ENCODE peak calls at places on chromosomes 3 and 15, in six cellular contexts. I is LoVo; G is OCI-LY7; L is CD8-positive, alpha-beta memory T cell; Y is AG20443; D is activated T-cell treated with anti-CD3 and anti-CD28 coated beads, Interleukin-2, amount 50 U/mL, for 1 hour. U is an unnamed sample.

GRCh38 chr3:58474967-58475578 is 16.8 kb upstream of the KCTD6 start:
- DNase-seq in D (no peak), I (no peak), L (no peak), Y (no peak), G (peak; percentile 65), U (no peak)

GRCh38 chr3:191237045-191237882 is 38.2 kb downstream of the OSTN start:
- DNase-seq in Y (no peak), I (no peak), D (no peak), L (no peak), G (no peak), U (no peak)

GRCh38 chr3:15331606-15332404 is 581 bp downstream of the SH3BP5 start:
- DNase-seq in L (peak; percentile 26), Y (peak; percentile 36), I (peak; percentile 20), D (peak; percentile 59), G (peak; percentile 52), U (no peak)

GRCh38 chr15:83516935-83517334 is 69.8 kb downstream of the SH3GL3 start:
- DNase-seq in L (no peak), D (no peak), Y (peak; percentile 27), G (no peak), I (no peak), U (peak; percentile 14)

GRCh38 chr3:173584093-173584833 is 186.7 kb downstream of the NLGN1 start:
- DNase-seq in Y (peak; percentile 46), I (no peak), D (no peak), L (no peak), G (peak; percentile 6), U (peak; percentile 35)

GRCh38 chr15:72554471-72555425 is 80.6 kb downstream of the ARIH1 start:
- DNase-seq in G (no peak), Y (no peak), D (no peak), I (no peak), L (no peak), U (peak; percentile 91)

GRCh38 chr3:16667633-16668032 is 62.4 kb upstream of the DAZL start:
- DNase-seq in I (no peak), L (no peak), D (no peak), Y (no peak), G (no peak), U (no peak)

GRCh38 chr3:9340450-9341009 is 22.3 kb upstream of the THUMPD3 start:
- DNase-seq in I (peak; percentile 28), Y (peak; percentile 44), G (no peak), L (no peak), D (no peak), U (peak; percentile 82)

GRCh38 chr15:56960116-56960515 is 41.7 kb downstream of the TCF12 start:
- DNase-seq in I (no peak), D (no peak), G (no peak), L (no peak), Y (no peak), U (no peak)

GRCh38 chr3:169998668-169999131 is 32.1 kb downstream of the SEC62 start:
- DNase-seq in L (no peak), G (peak; percentile 25), Y (peak; percentile 63), D (no peak), I (no peak), U (no peak)

GRCh38 chr3:63351159-63352007 is 73.3 kb downstream of the SYNPR start:
- DNase-seq in G (peak; percentile 56), Y (peak; percentile 57), D (no peak), I (peak; percentile 62), L (no peak), U (peak; percentile 23)

GRCh38 chr3:71681224-71681668 is 44.0 kb downstream of the EIF4E3 start:
- DNase-seq in G (no peak), D (peak; percentile 41), I (no peak), Y (peak; percentile 81), L (no peak), U (peak; percentile 25)

GRCh38 chr3:20747736-20748135 is 561.7 kb upstream of the SGO1 start:
- DNase-seq in D (no peak), G (no peak), I (no peak), L (no peak), Y (no peak), U (no peak)

GRCh38 chr3:191303596-191303995 is 25.6 kb upstream of the CCDC50 start:
- DNase-seq in D (no peak), I (no peak), Y (no peak), G (no peak), L (no peak), U (no peak)

GRCh38 chr3:64844558-64844957 is 156.8 kb upstream of the ADAMTS9 start:
- DNase-seq in Y (no peak), G (no peak), I (no peak), L (no peak), D (no peak), U (no peak)

GRCh38 chr3:135806342-135806741 is 159.2 kb upstream of the PPP2R3A start:
- DNase-seq in I (no peak), G (no peak), Y (no peak), L (no peak), D (no peak), U (no peak)

GRCh38 chr3:171284308-171285075 is 175.7 kb downstream of the TNIK start:
- DNase-seq in I (no peak), Y (peak; percentile 92), L (no peak), D (no peak), G (no peak), U (peak; percentile 86)

GRCh38 chr15:74608776-74609175 is 6.9 kb upstream of the CLK3 start:
- DNase-seq in L (no peak), G (no peak), D (no peak), I (no peak), Y (no peak), U (no peak)

GRCh38 chr3:55882006-55882405 is 394.9 kb upstream of the WNT5A start:
- DNase-seq in I (no peak), L (no peak), D (no peak), Y (no peak), G (no peak), U (no peak)

GRCh38 chr3:48997714-48998637 is 7.9 kb downstream of the P4HTM start:
- DNase-seq in D (no peak), L (no peak), Y (no peak), G (no peak), I (no peak), U (no peak)

GRCh38 chr15:101504866-101505609 is 15.5 kb upstream of the PCSK6 start:
- DNase-seq in L (no peak), I (no peak), D (no peak), Y (peak; percentile 4), G (no peak), U (no peak)

GRCh38 chr3:42914771-42915515 is 9.0 kb downstream of the ZNF662 start:
- DNase-seq in G (no peak), I (no peak), D (no peak), Y (no peak), L (no peak), U (peak; percentile 4)

GRCh38 chr3:194315088-194315964 is 35.8 kb downstream of the CPN2 start:
- DNase-seq in D (peak; percentile 89), L (peak; percentile 77), I (peak; percentile 84), G (peak; percentile 66), Y (peak; percentile 93), U (peak; percentile 95)

GRCh38 chr3:182983811-182984210 is 3.5 kb upstream of the DCUN1D1 start:
- DNase-seq in I (no peak), D (no peak), Y (no peak), L (no peak), G (no peak), U (no peak)

GRCh38 chr15:83283813-83284562 is 476 bp downstream of the BNC1 start:
- DNase-seq in I (no peak), L (no peak), Y (peak; percentile 50), D (no peak), G (no peak), U (no peak)

GRCh38 chr15:73056460-73056859 is 4.2 kb downstream of the NEO1 start:
- DNase-seq in L (no peak), G (no peak), I (no peak), D (no peak), Y (no peak), U (no peak)

GRCh38 chr3:190486201-190486865 is 27.6 kb upstream of the IL1RAP start:
- DNase-seq in Y (no peak), G (no peak), L (no peak), D (no peak), I (no peak), U (no peak)

GRCh38 chr3:9175421-9175820 is 74.0 kb downstream of the SRGAP3 start:
- DNase-seq in L (no peak), G (no peak), D (no peak), Y (peak; percentile 32), I (peak; percentile 68), U (peak; percentile 85)

GRCh38 chr3:188165596-188165995 is 11.6 kb downstream of the LPP start:
- DNase-seq in Y (no peak), G (no peak), I (no peak), L (no peak), D (no peak), U (peak; percentile 66)

GRCh38 chr3:58540176-58540863 is 3.3 kb upstream of the ACOX2 start:
- DNase-seq in D (no peak), L (no peak), Y (no peak), G (no peak), I (no peak), U (no peak)

GRCh38 chr3:69276884-69277283 is 109.0 kb downstream of the FRMD4B start:
- DNase-seq in I (no peak), D (no peak), Y (no peak), G (no peak), L (no peak), U (no peak)

GRCh38 chr3:87127286-87127685 is 99.8 kb upstream of the CHMP2B start:
- DNase-seq in L (no peak), I (no peak), Y (no peak), D (no peak), G (no peak), U (no peak)

GRCh38 chr3:11717768-11718581 is 74.3 kb upstream of the VGLL4 start:
- DNase-seq in Y (peak; percentile 35), L (no peak), D (no peak), I (peak; percentile 5), G (peak; percentile 80), U (peak; percentile 54)

U was measured in Caki2.